ENCODE peak calls at places on chromosomes 11 and 22, in nine cellular contexts. One of them, this sample, is unnamed.

GRCh38 chr22:22022977-22023534 is 40.5 kb upstream of the TOP3B start:
- DNase-seq in CD8-positive, alpha-beta T cell: no peak
- DNase-seq in foreskin fibroblast: no peak
- DNase-seq in left ventricle myocardium inferior: no peak
- DNase-seq in HFF-Myc: no peak
- DNase-seq in gastrocnemius medialis: no peak
- DNase-seq in heart right ventricle: no peak
- DNase-seq in mammary epithelial cell: no peak
- DNase-seq in DND-41: no peak
- DNase-seq in this sample: no peak

GRCh38 chr11:133895551-133895950 is 50.2 kb upstream of the SPATA19 start:
- DNase-seq in CD8-positive, alpha-beta T cell: no peak
- DNase-seq in foreskin fibroblast: no peak
- DNase-seq in left ventricle myocardium inferior: no peak
- DNase-seq in HFF-Myc: no peak
- DNase-seq in gastrocnemius medialis: no peak
- DNase-seq in heart right ventricle: no peak
- DNase-seq in mammary epithelial cell: no peak
- DNase-seq in DND-41: no peak
- DNase-seq in this sample: peak

GRCh38 chr11:35377262-35377661 is 42.1 kb downstream of the SLC1A2 start:
- DNase-seq in CD8-positive, alpha-beta T cell: no peak
- DNase-seq in foreskin fibroblast: no peak
- DNase-seq in left ventricle myocardium inferior: no peak
- DNase-seq in HFF-Myc: no peak
- DNase-seq in gastrocnemius medialis: no peak
- DNase-seq in heart right ventricle: no peak
- DNase-seq in mammary epithelial cell: no peak
- DNase-seq in DND-41: no peak
- DNase-seq in this sample: no peak

GRCh38 chr22:39543095-39543494 is 10.5 kb upstream of the RPS19BP1 start:
- DNase-seq in CD8-positive, alpha-beta T cell: no peak
- DNase-seq in foreskin fibroblast: no peak
- DNase-seq in left ventricle myocardium inferior: no peak
- DNase-seq in HFF-Myc: no peak
- DNase-seq in gastrocnemius medialis: no peak
- DNase-seq in heart right ventricle: no peak
- DNase-seq in mammary epithelial cell: no peak
- DNase-seq in DND-41: peak
- DNase-seq in this sample: no peak

GRCh38 chr11:62033191-62034044 is 66.0 kb upstream of the FTH1 start:
- DNase-seq in CD8-positive, alpha-beta T cell: no peak
- DNase-seq in foreskin fibroblast: no peak
- DNase-seq in left ventricle myocardium inferior: no peak
- DNase-seq in HFF-Myc: peak
- DNase-seq in gastrocnemius medialis: no peak
- DNase-seq in heart right ventricle: no peak
- DNase-seq in mammary epithelial cell: peak
- DNase-seq in DND-41: no peak
- DNase-seq in this sample: no peak

GRCh38 chr11:94613120-94613519 is 46.0 kb downstream of the PIWIL4 start:
- DNase-seq in CD8-positive, alpha-beta T cell: no peak
- DNase-seq in foreskin fibroblast: no peak
- DNase-seq in left ventricle myocardium inferior: no peak
- DNase-seq in HFF-Myc: no peak
- DNase-seq in gastrocnemius medialis: no peak
- DNase-seq in heart right ventricle: no peak
- DNase-seq in mammary epithelial cell: no peak
- DNase-seq in DND-41: no peak
- DNase-seq in this sample: no peak

GRCh38 chr11:119795231-119795630 is 66.2 kb upstream of the NECTIN1 start:
- DNase-seq in CD8-positive, alpha-beta T cell: no peak
- DNase-seq in foreskin fibroblast: no peak
- DNase-seq in left ventricle myocardium inferior: no peak
- DNase-seq in HFF-Myc: peak
- DNase-seq in gastrocnemius medialis: no peak
- DNase-seq in heart right ventricle: no peak
- DNase-seq in mammary epithelial cell: peak
- DNase-seq in DND-41: no peak
- DNase-seq in this sample: no peak

GRCh38 chr11:12232819-12233601 is 122.6 kb downstream of the MICAL2 start:
- DNase-seq in CD8-positive, alpha-beta T cell: no peak
- DNase-seq in foreskin fibroblast: peak
- DNase-seq in left ventricle myocardium inferior: no peak
- DNase-seq in HFF-Myc: peak
- DNase-seq in gastrocnemius medialis: no peak
- DNase-seq in heart right ventricle: no peak
- DNase-seq in mammary epithelial cell: peak
- DNase-seq in DND-41: no peak
- DNase-seq in this sample: no peak

GRCh38 chr22:32712644-32713355 is 88.7 kb upstream of the TIMP3 start:
- DNase-seq in CD8-positive, alpha-beta T cell: no peak
- DNase-seq in foreskin fibroblast: no peak
- DNase-seq in left ventricle myocardium inferior: no peak
- DNase-seq in HFF-Myc: no peak
- DNase-seq in gastrocnemius medialis: no peak
- DNase-seq in heart right ventricle: no peak
- DNase-seq in mammary epithelial cell: no peak
- DNase-seq in DND-41: no peak
- DNase-seq in this sample: no peak

GRCh38 chr11:32580967-32581366 is 2.7 kb upstream of the EIF3M start:
- DNase-seq in CD8-positive, alpha-beta T cell: no peak
- DNase-seq in foreskin fibroblast: peak
- DNase-seq in left ventricle myocardium inferior: no peak
- DNase-seq in HFF-Myc: no peak
- DNase-seq in gastrocnemius medialis: no peak
- DNase-seq in heart right ventricle: no peak
- DNase-seq in mammary epithelial cell: peak
- DNase-seq in DND-41: no peak
- DNase-seq in this sample: no peak

GRCh38 chr11:2415171-2415570 is 14.6 kb downstream of the TSSC4 start:
- DNase-seq in CD8-positive, alpha-beta T cell: no peak
- DNase-seq in foreskin fibroblast: no peak
- DNase-seq in left ventricle myocardium inferior: no peak
- DNase-seq in HFF-Myc: no peak
- DNase-seq in gastrocnemius medialis: no peak
- DNase-seq in heart right ventricle: no peak
- DNase-seq in mammary epithelial cell: no peak
- DNase-seq in DND-41: no peak
- DNase-seq in this sample: no peak

GRCh38 chr11:2414616-2415015 is 14.1 kb downstream of the TSSC4 start:
- DNase-seq in CD8-positive, alpha-beta T cell: no peak
- DNase-seq in foreskin fibroblast: no peak
- DNase-seq in left ventricle myocardium inferior: no peak
- DNase-seq in HFF-Myc: no peak
- DNase-seq in gastrocnemius medialis: no peak
- DNase-seq in heart right ventricle: no peak
- DNase-seq in mammary epithelial cell: no peak
- DNase-seq in DND-41: no peak
- DNase-seq in this sample: no peak

GRCh38 chr11:2413735-2414579 is 13.4 kb downstream of the TSSC4 start:
- DNase-seq in CD8-positive, alpha-beta T cell: no peak
- DNase-seq in foreskin fibroblast: no peak
- DNase-seq in left ventricle myocardium inferior: no peak
- DNase-seq in HFF-Myc: no peak
- DNase-seq in gastrocnemius medialis: no peak
- DNase-seq in heart right ventricle: no peak
- DNase-seq in mammary epithelial cell: no peak
- DNase-seq in DND-41: no peak
- DNase-seq in this sample: no peak

GRCh38 chr11:2416765-2417164 is 16.2 kb downstream of the TSSC4 start:
- DNase-seq in CD8-positive, alpha-beta T cell: no peak
- DNase-seq in foreskin fibroblast: no peak
- DNase-seq in left ventricle myocardium inferior: no peak
- DNase-seq in HFF-Myc: no peak
- DNase-seq in gastrocnemius medialis: no peak
- DNase-seq in heart right ventricle: no peak
- DNase-seq in mammary epithelial cell: no peak
- DNase-seq in DND-41: no peak
- DNase-seq in this sample: no peak

DNA sequence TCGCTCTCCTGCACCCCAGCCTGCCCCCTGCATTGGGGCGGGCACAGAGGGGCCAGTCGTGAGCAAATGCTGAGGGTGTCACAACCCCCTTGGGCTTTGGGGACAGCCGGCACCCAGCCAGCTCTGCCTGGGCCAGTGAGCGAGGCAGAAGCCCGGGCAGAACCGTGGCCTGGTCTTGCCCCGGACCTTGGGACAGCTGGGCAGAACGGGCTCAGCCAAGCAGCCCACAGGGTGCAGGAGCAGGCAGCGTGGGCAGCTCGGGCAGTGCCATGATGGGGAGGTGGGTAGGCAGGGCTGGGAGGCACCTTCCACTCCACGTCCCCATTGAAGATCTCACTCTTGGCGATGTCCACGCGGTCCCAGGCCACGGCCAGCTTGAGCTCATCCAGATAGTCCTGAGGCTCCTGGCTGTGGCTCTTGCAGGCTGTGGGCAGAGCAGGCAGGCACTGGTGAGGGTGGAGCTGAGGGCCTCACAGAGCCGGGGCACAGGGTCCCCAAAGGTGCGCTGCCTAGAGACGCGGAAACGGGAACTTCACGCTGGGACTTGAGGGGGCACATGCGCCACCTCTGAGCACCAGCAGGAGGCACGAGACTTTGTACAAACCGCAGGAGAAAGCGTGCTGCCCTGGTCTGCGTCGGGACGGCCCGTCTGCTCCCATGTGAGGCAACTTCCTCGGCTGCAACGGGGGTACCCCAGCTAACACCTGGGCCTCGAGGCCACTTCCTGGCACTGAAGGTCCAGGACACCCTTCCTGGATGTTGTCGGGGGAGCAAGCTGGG is 15.2 kb downstream of the TSSC4 start:
- DNase-seq in CD8-positive, alpha-beta T cell: no peak
- DNase-seq in foreskin fibroblast: no peak
- DNase-seq in left ventricle myocardium inferior: no peak
- DNase-seq in HFF-Myc: no peak
- DNase-seq in gastrocnemius medialis: no peak
- DNase-seq in heart right ventricle: no peak
- DNase-seq in mammary epithelial cell: no peak
- DNase-seq in DND-41: no peak
- DNase-seq in this sample: no peak
- TF ChIP-seq CTCF in CD8-positive, alpha-beta T cell: no peak
- TF ChIP-seq CTCF in foreskin fibroblast: no peak
- TF ChIP-seq CTCF in left ventricle myocardium inferior: no peak
- TF ChIP-seq CTCF in HFF-Myc: no peak
- TF ChIP-seq CTCF in gastrocnemius medialis: no peak
- TF ChIP-seq CTCF in heart right ventricle: no peak
- TF ChIP-seq CTCF in mammary epithelial cell: no peak
- TF ChIP-seq CTCF in DND-41: peak
- TF ChIP-seq CTCF in this sample: no peak

DNA sequence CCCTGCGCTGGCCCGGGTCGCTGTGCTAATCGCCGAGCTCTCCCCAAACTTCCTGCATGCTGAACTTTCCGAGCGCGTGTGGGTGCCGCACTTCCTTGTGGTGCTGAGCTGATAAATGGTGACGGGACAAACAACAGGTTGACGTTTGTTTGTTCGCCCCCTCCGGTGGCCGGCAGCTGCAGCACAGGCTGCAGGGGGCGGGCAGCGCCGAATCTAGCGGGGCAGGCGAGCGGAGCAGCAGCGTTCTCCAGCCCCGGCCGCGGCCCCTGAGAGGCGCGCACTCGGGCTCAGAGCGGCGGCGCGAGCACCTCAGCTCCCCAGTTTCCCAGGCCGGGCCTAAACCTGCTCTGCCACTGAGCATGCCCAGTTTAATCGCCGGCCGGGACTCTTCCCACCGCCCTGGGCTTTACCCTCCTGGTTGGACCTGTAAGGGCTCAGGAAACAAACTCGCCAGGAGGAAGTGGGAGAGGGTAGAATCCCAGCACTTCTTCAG is at the start of gene PDGFD:
- DNase-seq in CD8-positive, alpha-beta T cell: peak
- DNase-seq in foreskin fibroblast: peak
- DNase-seq in left ventricle myocardium inferior: peak
- DNase-seq in HFF-Myc: peak
- DNase-seq in gastrocnemius medialis: peak
- DNase-seq in heart right ventricle: peak
- DNase-seq in mammary epithelial cell: peak
- DNase-seq in DND-41: no peak
- DNase-seq in this sample: peak
- TF ChIP-seq CTCF in CD8-positive, alpha-beta T cell: no peak
- TF ChIP-seq CTCF in foreskin fibroblast: peak
- TF ChIP-seq CTCF in left ventricle myocardium inferior: peak
- TF ChIP-seq CTCF in HFF-Myc: peak
- TF ChIP-seq CTCF in gastrocnemius medialis: no peak
- TF ChIP-seq CTCF in heart right ventricle: no peak
- TF ChIP-seq CTCF in mammary epithelial cell: peak
- TF ChIP-seq CTCF in DND-41: no peak
- TF ChIP-seq CTCF in this sample: peak

GRCh38 chr11:106076923-106077608 is at the start of gene KBTBD3:
- DNase-seq in CD8-positive, alpha-beta T cell: peak
- DNase-seq in foreskin fibroblast: peak
- DNase-seq in left ventricle myocardium inferior: peak
- DNase-seq in HFF-Myc: peak
- DNase-seq in gastrocnemius medialis: peak
- DNase-seq in heart right ventricle: peak
- DNase-seq in mammary epithelial cell: peak
- DNase-seq in DND-41: peak
- DNase-seq in this sample: peak
- TF ChIP-seq CTCF in CD8-positive, alpha-beta T cell: peak
- TF ChIP-seq CTCF in foreskin fibroblast: peak
- TF ChIP-seq CTCF in left ventricle myocardium inferior: peak
- TF ChIP-seq CTCF in HFF-Myc: peak
- TF ChIP-seq CTCF in gastrocnemius medialis: no peak
- TF ChIP-seq CTCF in heart right ventricle: no peak
- TF ChIP-seq CTCF in mammary epithelial cell: peak
- TF ChIP-seq CTCF in DND-41: peak
- TF ChIP-seq CTCF in this sample: peak

GRCh38 chr11:65530157-65530496 is 5.2 kb downstream of the SCYL1 start:
- DNase-seq in CD8-positive, alpha-beta T cell: no peak
- DNase-seq in foreskin fibroblast: no peak
- DNase-seq in left ventricle myocardium inferior: no peak
- DNase-seq in HFF-Myc: no peak
- DNase-seq in gastrocnemius medialis: no peak
- DNase-seq in heart right ventricle: no peak
- DNase-seq in mammary epithelial cell: no peak
- DNase-seq in DND-41: peak
- DNase-seq in this sample: no peak
- TF ChIP-seq CTCF in CD8-positive, alpha-beta T cell: peak
- TF ChIP-seq CTCF in foreskin fibroblast: peak
- TF ChIP-seq CTCF in left ventricle myocardium inferior: no peak
- TF ChIP-seq CTCF in HFF-Myc: peak
- TF ChIP-seq CTCF in gastrocnemius medialis: no peak
- TF ChIP-seq CTCF in heart right ventricle: no peak
- TF ChIP-seq CTCF in mammary epithelial cell: peak
- TF ChIP-seq CTCF in DND-41: peak
- TF ChIP-seq CTCF in this sample: peak

GRCh38 chr22:30969532-30970355 is 679 bp downstream of the TUG1 start:
- DNase-seq in CD8-positive, alpha-beta T cell: peak
- DNase-seq in foreskin fibroblast: peak
- DNase-seq in left ventricle myocardium inferior: peak
- DNase-seq in HFF-Myc: no peak
- DNase-seq in gastrocnemius medialis: no peak
- DNase-seq in heart right ventricle: peak
- DNase-seq in mammary epithelial cell: peak
- DNase-seq in DND-41: peak
- DNase-seq in this sample: no peak
- TF ChIP-seq CTCF in CD8-positive, alpha-beta T cell: no peak
- TF ChIP-seq CTCF in foreskin fibroblast: no peak
- TF ChIP-seq CTCF in left ventricle myocardium inferior: no peak
- TF ChIP-seq CTCF in HFF-Myc: no peak
- TF ChIP-seq CTCF in gastrocnemius medialis: no peak
- TF ChIP-seq CTCF in heart right ventricle: no peak
- TF ChIP-seq CTCF in mammary epithelial cell: no peak
- TF ChIP-seq CTCF in DND-41: peak
- TF ChIP-seq CTCF in this sample: peak